ENCODE peak calls at places on chromosomes 11 and 22, in seven cellular contexts. G is gastrocnemius medialis; H is CD8-positive, alpha-beta T cell; O is CD4-positive, alpha-beta T cell; T is heart right ventricle; J is A549; W is body of pancreas. Z is an unnamed sample.

GRCh38 chr11:76186776-76187279 is 19.5 kb downstream of the WNT11 start:
- ATAC-seq in G (peak), H (no peak), O (no peak), T (no peak), J (no peak), W (no peak), Z (no peak)

GRCh38 chr11:16511109-16511806 is 154.9 kb upstream of the SOX6 start:
- ATAC-seq in G (peak), H (no peak), O (no peak), T (no peak), J (no peak), W (no peak), Z (no peak)

GRCh38 chr11:61972796-61973602 is 5.6 kb upstream of the FTH1 start:
- ATAC-seq in G (peak), H (peak), O (peak), T (no peak), J (peak), W (peak), Z (peak)

GRCh38 chr11:69791266-69791665 is 16.1 kb upstream of the FGF4 start:
- ATAC-seq in G (no peak), H (no peak), O (no peak), T (no peak), J (peak), W (no peak), Z (no peak)

GRCh38 chr22:49820984-49821383 is 6.7 kb downstream of the BRD1 start:
- ATAC-seq in G (peak), H (no peak), O (no peak), T (peak), J (no peak), W (no peak), Z (peak)

GRCh38 chr22:44979154-44979553 is 30.7 kb downstream of the PHF21B start:
- ATAC-seq in G (no peak), H (no peak), O (no peak), T (no peak), J (no peak), W (no peak), Z (no peak)

GRCh38 chr11:114225662-114226061 is 70.5 kb upstream of the NNMT start:
- ATAC-seq in G (no peak), H (no peak), O (no peak), T (no peak), J (no peak), W (no peak), Z (no peak)

GRCh38 chr11:8338138-8338537 is 74.5 kb upstream of the LMO1 start:
- ATAC-seq in G (no peak), H (no peak), O (no peak), T (peak), J (peak), W (peak), Z (peak)

GRCh38 chr11:75302346-75302745 is 49.1 kb downstream of the ARRB1 start:
- ATAC-seq in G (no peak), H (no peak), O (no peak), T (peak), J (no peak), W (no peak), Z (peak)

GRCh38 chr11:1354125-1354938 is 35.4 kb upstream of the BRSK2 start:
- ATAC-seq in G (no peak), H (no peak), O (no peak), T (no peak), J (no peak), W (no peak), Z (no peak)

GRCh38 chr22:44531487-44531886 is 33.5 kb upstream of the RTL6 start:
- ATAC-seq in G (no peak), H (no peak), O (no peak), T (peak), J (no peak), W (no peak), Z (no peak)

GRCh38 chr11:73453562-73453961 is 77.4 kb downstream of the RELT start:
- ATAC-seq in G (no peak), H (no peak), O (no peak), T (no peak), J (no peak), W (no peak), Z (no peak)

GRCh38 chr11:64593156-64594105 is 2.4 kb downstream of the SLC22A12 start:
- ATAC-seq in G (no peak), H (no peak), O (no peak), T (no peak), J (no peak), W (no peak), Z (no peak)

GRCh38 chr11:65454311-65454695 is 31.7 kb downstream of the NEAT1 start:
- ATAC-seq in G (no peak), H (no peak), O (no peak), T (no peak), J (peak), W (no peak), Z (no peak)

GRCh38 chr22:25153961-25154685 is 45.5 kb upstream of the CRYBB3 start:
- ATAC-seq in G (peak), H (no peak), O (no peak), T (peak), J (peak), W (peak), Z (peak)

GRCh38 chr22:34278121-34278520 is 357.8 kb upstream of the LARGE1 start:
- ATAC-seq in G (no peak), H (no peak), O (no peak), T (peak), J (no peak), W (no peak), Z (no peak)

GRCh38 chr11:85699957-85700741 is 14.2 kb upstream of the CCDC89 start:
- ATAC-seq in G (no peak), H (peak), O (peak), T (no peak), J (no peak), W (no peak), Z (no peak)

GRCh38 chr22:30542811-30543188 is 3.7 kb downstream of the SEC14L6 start:
- ATAC-seq in G (no peak), H (no peak), O (no peak), T (no peak), J (no peak), W (no peak), Z (no peak)

GRCh38 chr22:39488563-39489083 is 13.5 kb upstream of the MIEF1 start:
- ATAC-seq in G (no peak), H (no peak), O (no peak), T (no peak), J (no peak), W (no peak), Z (no peak)

GRCh38 chr11:128713595-128713994 is 19.7 kb downstream of the FLI1 start:
- ATAC-seq in G (no peak), H (no peak), O (no peak), T (no peak), J (no peak), W (no peak), Z (no peak)

GRCh38 chr11:17890333-17890732 is 122.5 kb downstream of the SERGEF start:
- ATAC-seq in G (no peak), H (no peak), O (no peak), T (no peak), J (no peak), W (no peak), Z (no peak)

DNA sequence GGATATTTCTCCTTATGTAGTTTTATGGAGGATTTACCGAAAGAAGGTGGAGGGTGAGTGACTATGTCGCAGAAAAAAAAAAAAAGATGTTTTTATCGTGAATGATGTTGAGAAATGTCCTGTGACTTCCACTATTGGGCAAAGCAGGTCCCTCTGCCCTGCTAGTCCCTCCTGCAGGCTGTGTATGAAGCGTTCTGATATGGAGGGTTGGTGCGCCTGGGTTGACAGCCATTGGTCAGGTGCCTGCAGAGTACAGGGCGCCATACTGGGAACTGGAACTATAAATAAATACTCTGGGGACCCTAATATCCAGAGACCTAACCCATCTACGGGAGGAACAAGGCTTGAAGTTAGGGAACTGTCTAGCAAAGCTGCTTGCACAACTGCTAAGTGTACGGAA is 1.5 kb downstream of the IL17RA start:
- ATAC-seq in G (no peak), H (no peak), O (peak), T (no peak), J (no peak), W (no peak), Z (no peak)
- H3K27ac ChIP-seq in G (peak), H (peak), O (peak), T (no peak), J (no peak), W (no peak), Z (peak)

DNA sequence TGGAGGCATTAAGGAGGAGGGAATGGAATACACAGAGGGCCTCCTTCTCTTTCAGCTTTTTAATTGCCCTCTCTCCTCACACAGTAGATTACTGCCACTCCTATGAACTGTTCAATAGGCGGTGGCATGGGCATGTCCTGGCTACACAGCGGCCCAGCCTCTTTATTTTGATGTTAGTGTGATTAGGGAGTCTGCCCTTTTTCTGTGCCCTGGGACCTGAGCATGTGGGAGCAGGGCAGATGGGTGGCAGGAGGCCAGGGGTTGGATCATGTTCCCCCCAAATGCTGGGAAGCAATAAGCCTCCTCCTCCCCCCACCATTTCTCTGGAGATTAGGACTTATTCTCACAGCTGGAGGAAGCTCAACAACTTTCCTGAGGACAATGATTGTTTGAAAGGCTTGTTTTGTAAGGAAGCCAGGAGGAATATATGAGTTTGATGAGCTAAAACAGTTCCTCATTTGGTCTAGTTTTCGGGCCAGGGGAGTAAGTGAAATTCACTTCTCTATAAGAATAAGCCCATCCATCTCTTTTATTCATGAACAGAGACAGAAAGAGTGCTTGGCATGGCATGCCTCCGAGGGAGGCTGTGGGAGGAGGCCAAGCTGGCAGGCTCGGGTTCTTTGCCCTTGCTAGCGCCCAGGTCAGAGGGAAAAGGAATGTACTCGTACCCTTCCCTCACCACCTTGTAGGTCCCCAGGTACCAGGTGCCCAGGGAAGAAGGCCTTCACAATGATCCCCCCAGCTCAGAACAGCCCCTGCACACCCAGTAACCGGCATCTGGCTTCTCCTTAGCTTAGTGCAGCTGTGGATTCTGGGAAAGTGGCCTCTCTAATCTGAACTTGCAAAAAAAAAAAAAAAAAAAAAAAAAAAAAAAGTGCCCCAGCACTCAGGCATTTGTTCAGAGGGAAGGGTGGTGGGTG is 1.0 kb downstream of the HEPN1 start:
- ATAC-seq in G (no peak), H (no peak), O (no peak), T (no peak), J (no peak), W (no peak), Z (no peak)
- H3K27ac ChIP-seq in G (no peak), H (no peak), O (no peak), T (no peak), J (no peak), W (no peak), Z (peak)

GRCh38 chr22:47091241-47091691 is 328.8 kb downstream of the TBC1D22A start:
- ATAC-seq in G (no peak), H (no peak), O (peak), T (no peak), J (no peak), W (no peak), Z (no peak)

GRCh38 chr22:47089374-47089773 is 326.9 kb downstream of the TBC1D22A start:
- ATAC-seq in G (no peak), H (no peak), O (no peak), T (no peak), J (no peak), W (no peak), Z (no peak)

GRCh38 chr22:47091921-47092700 is 329.7 kb downstream of the TBC1D22A start:
- ATAC-seq in G (no peak), H (no peak), O (no peak), T (no peak), J (no peak), W (no peak), Z (no peak)

GRCh38 chr22:47089796-47090460 is 327.5 kb downstream of the TBC1D22A start:
- ATAC-seq in G (no peak), H (no peak), O (no peak), T (no peak), J (no peak), W (no peak), Z (no peak)

GRCh38 chr22:47090591-47091240 is 328.3 kb downstream of the TBC1D22A start:
- ATAC-seq in G (no peak), H (peak), O (peak), T (no peak), J (no peak), W (no peak), Z (no peak)
- H3K27ac ChIP-seq in G (no peak), H (no peak), O (no peak), T (no peak), J (no peak), W (no peak), Z (no peak)

GRCh38 chr11:130651266-130651855 is 202.9 kb downstream of the ADAMTS15 start:
- ATAC-seq in G (no peak), H (no peak), O (no peak), T (no peak), J (no peak), W (no peak), Z (no peak)
- H3K27ac ChIP-seq in G (no peak), H (no peak), O (no peak), T (no peak), J (no peak), W (no peak), Z (no peak)

GRCh38 chr22:46541536-46541935 is 4.1 kb upstream of the CELSR1 start:
- ATAC-seq in G (no peak), H (no peak), O (no peak), T (no peak), J (no peak), W (no peak), Z (no peak)
- H3K27ac ChIP-seq in G (no peak), H (no peak), O (no peak), T (no peak), J (no peak), W (no peak), Z (no peak)

DNA sequence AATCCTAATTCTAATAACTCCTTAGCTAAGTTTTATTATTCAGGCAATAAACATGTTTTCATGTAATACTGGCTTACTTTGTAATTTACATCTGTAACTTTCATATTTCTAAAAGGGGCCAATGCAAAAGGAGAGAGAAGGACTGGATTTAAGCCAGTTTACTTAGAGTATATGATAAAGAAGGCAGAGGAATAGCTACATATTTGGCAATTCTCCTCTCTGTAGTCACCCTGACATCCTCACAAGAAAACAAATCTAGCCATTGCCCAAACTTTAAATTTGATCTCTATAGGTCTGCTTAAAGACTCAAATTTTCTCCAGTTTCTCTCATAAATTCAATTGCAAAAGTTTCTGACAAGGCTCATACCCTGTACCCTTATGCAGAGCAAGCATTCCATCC is 2.1 kb downstream of the FIBIN start:
- ATAC-seq in G (no peak), H (no peak), O (no peak), T (no peak), J (no peak), W (no peak), Z (no peak)
- H3K27ac ChIP-seq in G (peak), H (no peak), O (no peak), T (no peak), J (no peak), W (no peak), Z (peak)

GRCh38 chr11:116930586-116930985 is 93.2 kb upstream of the APOA1 start:
- ATAC-seq in G (no peak), H (no peak), O (no peak), T (peak), J (no peak), W (no peak), Z (no peak)
- H3K27ac ChIP-seq in G (no peak), H (peak), O (peak), T (no peak), J (no peak), W (no peak), Z (peak)

GRCh38 chr22:37927129-37927936 is 21.2 kb downstream of the MICALL1 start:
- ATAC-seq in G (no peak), H (no peak), O (no peak), T (no peak), J (no peak), W (no peak), Z (no peak)
- H3K27ac ChIP-seq in G (no peak), H (no peak), O (no peak), T (no peak), J (no peak), W (peak), Z (no peak)

GRCh38 chr11:121389651-121390050 is 62.5 kb upstream of the SORL1 start:
- ATAC-seq in G (no peak), H (no peak), O (no peak), T (peak), J (no peak), W (no peak), Z (peak)
- H3K27ac ChIP-seq in G (no peak), H (no peak), O (no peak), T (peak), J (no peak), W (no peak), Z (peak)

DNA sequence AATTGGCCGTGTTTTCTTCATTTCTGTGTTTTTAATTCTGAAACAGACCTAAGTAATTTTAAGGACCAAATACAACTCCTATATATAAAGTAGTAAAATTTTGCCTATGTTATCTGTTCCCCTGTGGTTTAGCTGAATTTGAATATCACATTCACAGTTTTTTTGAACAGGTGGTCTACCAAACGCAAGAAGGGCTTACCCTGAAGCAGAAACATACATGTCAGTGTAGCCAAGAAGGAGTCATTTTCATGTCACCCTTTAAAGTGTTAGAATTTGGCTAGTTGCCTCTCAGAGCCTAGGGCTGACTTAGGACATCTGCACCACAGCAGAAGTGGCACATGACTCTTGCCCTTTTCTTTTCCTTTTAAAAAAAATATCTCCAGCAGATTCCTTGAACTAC is 34.3 kb downstream of the MYBPC3 start:
- ATAC-seq in G (no peak), H (no peak), O (no peak), T (no peak), J (no peak), W (no peak), Z (no peak)
- H3K27ac ChIP-seq in G (no peak), H (no peak), O (no peak), T (no peak), J (no peak), W (no peak), Z (no peak)

Z was measured in gastroesophageal sphincter.